ENCODE peak calls at places on chromosomes 5 and 9, in eight cellular contexts. R, W, D, P, C, O, V and J are unnamed samples.

GRCh38 chr9:92960561-92961290 is 13.4 kb downstream of the FGD3 start:
- DNase-seq in R (no peak), W (no peak), D (no peak), P (no peak), C (no peak), O (no peak), V (no peak), J (peak)

GRCh38 chr5:143559586-143559985 is 156.1 kb upstream of the NR3C1 start:
- DNase-seq in R (no peak), W (no peak), D (no peak), P (no peak), C (no peak), O (no peak), V (no peak), J (no peak)

GRCh38 chr5:30390095-30390494 is 803.4 kb upstream of the CDH6 start:
- DNase-seq in R (no peak), W (peak), D (no peak), P (no peak), C (no peak), O (no peak), V (no peak), J (no peak)

GRCh38 chr9:97660345-97660744 is 26.7 kb downstream of the NCBP1 start:
- DNase-seq in R (no peak), W (no peak), D (no peak), P (no peak), C (no peak), O (no peak), V (no peak), J (no peak)

GRCh38 chr5:5979362-5979760 is 399.0 kb downstream of the MED10 start:
- DNase-seq in R (no peak), W (no peak), D (no peak), P (no peak), C (no peak), O (no peak), V (no peak), J (no peak)

GRCh38 chr9:127316586-127317383 is 52.2 kb downstream of the GARNL3 start:
- DNase-seq in R (peak), W (no peak), D (no peak), P (peak), C (no peak), O (no peak), V (no peak), J (no peak)

GRCh38 chr9:38280251-38280800 is 112.2 kb upstream of the ALDH1B1 start:
- DNase-seq in R (no peak), W (no peak), D (no peak), P (no peak), C (no peak), O (no peak), V (no peak), J (no peak)

GRCh38 chr5:95883185-95884020 is 60.9 kb upstream of the GLRX start:
- DNase-seq in R (no peak), W (no peak), D (no peak), P (no peak), C (no peak), O (no peak), V (no peak), J (no peak)

GRCh38 chr9:970310-971002 is 6.0 kb upstream of the DMRT3 start:
- DNase-seq in R (no peak), W (peak), D (no peak), P (no peak), C (no peak), O (no peak), V (no peak), J (no peak)

GRCh38 chr5:132802044-132802684 is 10.9 kb upstream of the SOWAHA start:
- DNase-seq in R (no peak), W (no peak), D (no peak), P (no peak), C (no peak), O (no peak), V (no peak), J (no peak)

GRCh38 chr5:132797651-132798050 is 15.5 kb upstream of the SOWAHA start:
- DNase-seq in R (no peak), W (no peak), D (no peak), P (no peak), C (no peak), O (no peak), V (peak), J (peak)

GRCh38 chr5:132800545-132800944 is 12.6 kb upstream of the SOWAHA start:
- DNase-seq in R (no peak), W (no peak), D (no peak), P (no peak), C (no peak), O (no peak), V (no peak), J (no peak)

GRCh38 chr5:132799392-132799791 is 13.7 kb upstream of the SOWAHA start:
- DNase-seq in R (no peak), W (no peak), D (no peak), P (no peak), C (no peak), O (no peak), V (no peak), J (peak)
- H3K27ac ChIP-seq in R (no peak), W (no peak), D (no peak), P (no peak), C (no peak), O (no peak), V (peak), J (no peak)

GRCh38 chr5:73938280-73938937 is 312.4 kb downstream of the ARHGEF28 start:
- DNase-seq in R (no peak), W (no peak), D (no peak), P (peak), C (peak), O (no peak), V (no peak), J (no peak)
- H3K27ac ChIP-seq in R (peak), W (no peak), D (no peak), P (peak), C (peak), O (no peak), V (no peak), J (peak)

GRCh38 chr5:148798786-148799185 is 27.6 kb upstream of the ADRB2 start:
- DNase-seq in R (no peak), W (no peak), D (no peak), P (no peak), C (no peak), O (no peak), V (no peak), J (no peak)
- H3K27ac ChIP-seq in R (no peak), W (no peak), D (no peak), P (no peak), C (no peak), O (no peak), V (no peak), J (no peak)

GRCh38 chr9:34662544-34663295 is at the start of gene CCL27:
- DNase-seq in R (no peak), W (no peak), D (no peak), P (no peak), C (no peak), O (no peak), V (no peak), J (no peak)
- H3K27ac ChIP-seq in R (peak), W (no peak), D (no peak), P (no peak), C (no peak), O (no peak), V (no peak), J (peak)

DNA sequence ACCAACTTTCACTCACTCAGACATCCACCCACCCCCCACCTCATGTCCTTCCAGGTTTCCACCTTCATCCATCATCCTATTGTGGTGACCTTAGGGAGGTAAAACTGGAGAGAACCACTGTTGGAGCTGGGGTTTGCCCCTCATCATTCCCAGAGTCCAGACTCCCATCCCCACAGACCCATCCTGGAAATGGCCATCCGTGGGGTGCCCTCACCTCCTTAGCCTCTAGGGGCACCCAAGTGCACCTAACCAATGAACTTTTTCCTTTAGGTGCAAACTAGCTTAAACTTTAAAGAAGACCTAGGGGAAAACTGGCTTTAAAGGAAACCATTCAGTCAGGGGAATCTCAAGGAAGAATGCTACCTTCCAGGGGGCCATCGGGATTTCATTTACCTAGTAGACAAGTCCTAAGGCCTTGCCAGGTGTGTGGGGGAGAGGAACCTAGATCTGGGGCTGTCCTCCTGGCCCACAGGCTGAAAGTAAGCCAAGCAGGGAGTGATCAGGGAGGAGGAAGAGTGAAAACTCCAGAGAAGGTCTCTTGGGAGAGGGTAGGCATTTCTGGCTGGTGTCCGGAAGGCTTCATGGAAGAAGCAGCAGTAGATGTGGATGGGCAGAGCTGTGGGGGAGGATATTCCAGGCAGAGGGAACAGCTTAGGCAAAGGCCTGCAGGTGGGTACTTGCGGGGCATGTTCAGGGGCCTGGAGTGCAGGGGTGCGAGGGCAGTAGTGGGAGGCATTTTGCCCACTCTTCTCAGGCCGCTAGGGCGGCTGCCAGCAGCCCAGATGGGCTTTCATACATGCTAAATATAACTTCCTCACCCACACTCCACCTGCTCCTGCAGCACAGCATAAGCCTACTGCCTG is 11.6 kb downstream of the RGS14 start:
- DNase-seq in R (no peak), W (no peak), D (peak), P (no peak), C (peak), O (no peak), V (no peak), J (no peak)
- H3K27ac ChIP-seq in R (no peak), W (no peak), D (no peak), P (no peak), C (peak), O (no peak), V (no peak), J (no peak)

GRCh38 chr5:123044926-123045617 is 8.5 kb upstream of the PPIC start:
- DNase-seq in R (no peak), W (no peak), D (no peak), P (no peak), C (no peak), O (no peak), V (no peak), J (no peak)

GRCh38 chr5:123051206-123051605 is 14.7 kb upstream of the PPIC start:
- DNase-seq in R (no peak), W (no peak), D (no peak), P (no peak), C (no peak), O (no peak), V (no peak), J (no peak)

GRCh38 chr5:123047706-123048105 is 11.2 kb upstream of the PPIC start:
- DNase-seq in R (no peak), W (no peak), D (no peak), P (peak), C (no peak), O (no peak), V (no peak), J (no peak)

DNA sequence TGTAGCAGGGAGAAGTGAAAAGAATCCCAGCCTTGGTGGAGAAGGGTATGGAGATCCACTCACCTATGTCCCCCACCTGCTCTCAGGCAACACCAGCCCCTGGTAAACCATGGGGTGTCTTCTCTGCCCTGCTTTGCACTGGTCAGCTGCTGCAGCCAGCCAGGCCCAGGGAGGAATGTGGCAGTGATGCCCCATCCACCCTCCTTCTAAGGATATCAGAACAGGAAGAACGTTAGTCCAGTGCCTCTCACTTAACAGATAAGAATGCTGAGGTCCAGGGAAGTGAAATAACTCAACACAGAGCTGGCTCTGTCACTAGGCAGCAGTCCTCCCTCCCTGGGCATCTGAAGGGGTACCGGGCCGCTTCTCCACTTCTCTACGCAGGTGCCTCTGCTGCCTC is 9.7 kb upstream of the PPIC start:
- DNase-seq in R (no peak), W (no peak), D (no peak), P (no peak), C (no peak), O (no peak), V (no peak), J (no peak)
- H3K27ac ChIP-seq in R (no peak), W (no peak), D (no peak), P (no peak), C (no peak), O (no peak), V (no peak), J (no peak)

DNA sequence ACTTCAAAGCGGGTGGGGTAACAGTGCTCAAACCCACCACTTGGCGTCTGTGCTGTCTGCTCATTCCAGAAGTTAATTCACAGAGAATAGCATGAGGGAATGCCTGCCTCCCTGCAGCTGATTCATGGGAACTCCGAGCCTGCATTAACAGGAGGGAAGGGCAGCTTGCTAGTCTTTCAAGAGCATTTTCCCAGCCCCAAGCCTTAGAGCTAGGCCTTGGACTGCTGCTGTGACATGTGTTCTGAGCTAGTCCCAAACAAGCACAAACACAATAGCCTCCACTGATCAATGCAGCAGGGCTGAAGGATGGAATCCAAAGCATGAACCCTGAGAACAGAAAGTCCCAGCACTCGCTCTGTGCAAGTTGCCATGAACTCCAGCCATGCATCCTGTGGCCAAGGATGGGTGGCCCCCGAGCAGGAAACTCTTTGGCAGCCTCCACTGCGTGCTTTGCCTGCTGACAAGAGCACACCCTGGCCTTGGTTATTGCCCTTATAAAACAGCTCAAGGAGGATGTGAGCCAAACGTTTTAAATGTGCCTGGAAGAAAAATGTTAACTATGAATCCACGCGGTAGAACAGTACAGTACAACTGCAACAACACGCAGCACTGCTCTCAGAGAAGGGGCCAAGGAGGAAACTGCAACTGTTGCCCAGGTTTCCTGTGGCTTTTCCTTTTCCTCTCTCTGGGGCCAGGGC is 653.1 kb upstream of the KLF4 start:
- DNase-seq in R (peak), W (peak), D (peak), P (peak), C (peak), O (peak), V (peak), J (peak)
- H3K27ac ChIP-seq in R (peak), W (no peak), D (peak), P (peak), C (peak), O (peak), V (peak), J (peak)